ENCODE peak calls at places on chromosomes 7 and 10, in eight cellular contexts. C is hepatocyte; Y is left ventricle myocardium inferior; L is foreskin keratinocyte; X is A673; G is aorta; Q is CD4-positive, alpha-beta memory T cell; P is body of pancreas. O is an unnamed sample.

GRCh38 chr10:88938039-88938438 is 14.5 kb downstream of the ACTA2 start:
- DNase-seq in Y (no peak), L (no peak), P (no peak), X (no peak), C (no peak), G (no peak), Q (no peak), O (no peak)

GRCh38 chr10:99396471-99396870 is 34.0 kb downstream of the GOT1 start:
- DNase-seq in P (no peak), L (no peak), Q (no peak), G (no peak), Y (no peak), X (no peak), C (peak; percentile 36), O (no peak)

GRCh38 chr7:2482725-2483451 is 6.7 kb upstream of the GRIFIN start:
- DNase-seq in P (no peak), X (no peak), Y (no peak), Q (no peak), C (no peak), G (no peak), L (no peak), O (no peak)

GRCh38 chr10:94193466-94193924 is 169.2 kb downstream of the NOC3L start:
- DNase-seq in L (no peak), X (peak; percentile 43), Q (no peak), Y (no peak), C (no peak), P (no peak), G (no peak), O (no peak)

GRCh38 chr10:29691564-29692064 is 56.8 kb upstream of the SVIL start:
- DNase-seq in X (peak; percentile 82), C (peak; percentile 26), L (peak; percentile 93), Q (no peak), G (no peak), Y (no peak), P (no peak), O (peak; percentile 53)

GRCh38 chr7:16833373-16833772 is 28.6 kb upstream of the AGR2 start:
- DNase-seq in L (no peak), Y (no peak), Q (no peak), P (no peak), X (no peak), C (no peak), G (no peak), O (no peak)

GRCh38 chr10:22245567-22245966 is 27.8 kb upstream of the EBLN1 start:
- DNase-seq in C (no peak), Y (no peak), G (no peak), X (no peak), P (no peak), Q (no peak), L (no peak), O (no peak)

GRCh38 chr7:41891967-41892755 is 189.3 kb upstream of the INHBA start:
- DNase-seq in C (no peak), Y (no peak), L (no peak), G (peak; percentile 34), Q (no peak), P (no peak), X (no peak), O (peak; percentile 24)

GRCh38 chr10:92847185-92847864 is 995 bp upstream of the EXOC6 start:
- DNase-seq in C (no peak), Q (no peak), Y (no peak), P (no peak), G (no peak), L (peak; percentile 46), X (no peak), O (no peak)

GRCh38 chr10:97291357-97292096 is 910 bp downstream of the ARHGAP19 start:
- DNase-seq in C (no peak), L (no peak), Y (no peak), G (no peak), X (no peak), P (no peak), Q (no peak), O (no peak)

GRCh38 chr7:157253850-157254249 is 83.0 kb upstream of the DNAJB6 start:
- DNase-seq in Y (peak; percentile 75), X (peak; percentile 32), G (no peak), C (no peak), P (peak; percentile 92), L (no peak), Q (no peak), O (peak; percentile 59)

GRCh38 chr7:155277385-155277994 is 20.2 kb upstream of the INSIG1 start:
- DNase-seq in Q (no peak), L (no peak), C (no peak), G (no peak), Y (no peak), X (no peak), P (no peak), O (no peak)

GRCh38 chr7:140375808-140376730 is 22.3 kb downstream of the SLC37A3 start:
- DNase-seq in G (no peak), P (no peak), Y (no peak), X (no peak), L (no peak), C (no peak), Q (peak; percentile 48), O (no peak)

DNA sequence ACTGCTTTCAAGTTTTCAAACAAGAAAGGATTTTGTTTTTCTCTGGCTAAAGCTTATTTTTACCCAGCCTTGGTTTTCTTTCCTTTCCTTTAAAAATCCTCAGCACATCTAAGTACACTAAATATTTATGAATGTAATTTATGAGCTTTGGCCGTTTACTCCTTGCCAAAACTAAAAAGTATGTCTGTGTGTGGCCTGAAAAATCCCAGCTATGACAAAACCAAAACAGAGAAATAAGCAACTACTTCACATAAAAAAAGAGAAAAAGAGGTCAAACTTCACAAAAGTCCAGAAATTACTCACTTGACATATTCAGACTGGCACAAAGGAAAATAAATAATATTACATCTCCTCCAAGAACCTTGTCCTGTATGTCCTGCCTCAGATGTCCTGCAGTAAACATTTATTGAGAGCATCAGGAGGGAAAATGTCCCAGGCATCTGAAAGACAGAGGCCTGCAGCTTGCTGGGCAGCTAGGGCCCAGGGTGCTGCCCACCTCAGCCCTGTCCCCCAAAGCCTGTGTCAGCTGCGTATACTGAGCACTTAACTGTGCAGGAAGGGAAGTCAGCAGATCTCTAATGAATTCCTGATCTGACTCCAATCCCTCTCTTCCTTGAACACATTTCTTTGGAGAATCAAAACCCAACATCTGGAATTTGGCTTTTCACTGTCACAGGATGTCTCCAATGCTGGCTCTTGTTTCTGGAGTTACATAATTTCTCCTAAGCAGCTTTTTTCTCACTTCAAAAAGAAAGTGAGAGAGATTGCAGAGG is 364.9 kb upstream of the NFE2L3 start:
- DNase-seq in X (no peak), Q (no peak), G (no peak), P (no peak), C (no peak), Y (no peak), L (no peak), O (no peak)
- H3K27ac ChIP-seq in X (no peak overlapping the region), Q (no peak overlapping the region), G (peak overlapping the region; percentile 61), P (no peak overlapping the region), C (peak overlapping the region; percentile 76), Y (peak overlapping the region; percentile 82), L (no peak overlapping the region), O (peak overlapping the region; percentile 5)

GRCh38 chr10:79187545-79187940 is 118.8 kb downstream of the ZMIZ1 start:
- DNase-seq in P (no peak), G (no peak), Q (no peak), L (no peak), C (no peak), Y (no peak), X (no peak), O (no peak)

GRCh38 chr10:79186742-79187544 is 118.2 kb downstream of the ZMIZ1 start:
- DNase-seq in G (no peak), Q (no peak), C (no peak), P (no peak), Y (no peak), X (no peak), L (no peak), O (no peak)

GRCh38 chr10:79185796-79186374 is 117.1 kb downstream of the ZMIZ1 start:
- DNase-seq in Q (no peak), Y (no peak), L (no peak), G (no peak), X (no peak), P (no peak), C (no peak), O (no peak)

GRCh38 chr10:79189853-79190435 is 121.2 kb downstream of the ZMIZ1 start:
- DNase-seq in Q (no peak), P (no peak), G (no peak), C (no peak), L (no peak), X (no peak), Y (no peak), O (no peak)

GRCh38 chr10:79188154-79188763 is 119.5 kb downstream of the ZMIZ1 start:
- DNase-seq in X (no peak), Q (no peak), C (peak; percentile 56), G (no peak), L (no peak), Y (no peak), P (no peak), O (no peak)
- H3K4me1 ChIP-seq in X (no peaks in the 10 kb centered on the region), Q (no peaks in the 10 kb centered on the region), C (peaks cover 44% of the 10 kb centered on the region), G (no peaks in the 10 kb centered on the region), L (peaks cover 14% of the 10 kb centered on the region), Y (peaks cover 100% of the 10 kb centered on the region), P (peaks cover 56% of the 10 kb centered on the region), O (peaks cover 69% of the 10 kb centered on the region)

DNA sequence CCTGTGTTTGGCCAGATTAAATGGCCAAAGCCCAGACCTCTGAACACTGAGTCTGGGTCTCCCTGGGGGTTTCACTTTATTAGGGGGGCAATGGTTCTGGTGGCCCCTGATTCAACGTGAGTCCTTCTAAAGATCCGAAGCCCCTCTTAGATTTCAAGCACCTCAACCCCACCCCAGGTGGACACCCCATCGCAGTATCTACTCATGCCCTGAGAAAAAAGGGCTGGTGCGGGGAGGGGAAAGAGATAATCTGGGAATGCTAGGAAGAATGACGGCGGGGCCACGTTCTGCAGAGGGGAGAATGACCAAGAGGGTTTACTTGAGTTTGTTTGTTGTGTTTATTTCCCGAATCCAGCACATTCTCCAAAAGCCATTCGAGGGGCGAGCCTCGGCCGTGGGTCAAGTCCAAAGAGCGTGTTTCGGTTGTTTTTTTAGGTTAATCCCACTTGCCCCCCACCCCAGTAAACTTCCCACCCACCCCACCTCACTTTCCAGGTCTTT is 832 bp downstream of the PDLIM1 start:
- DNase-seq in X (no peak), Q (no peak), C (no peak), P (no peak), Y (no peak), G (no peak), L (no peak), O (no peak)
- H3K27ac ChIP-seq in X (no peak overlapping the region), Q (no peak overlapping the region), C (peak overlapping the region; percentile 92), P (peak overlapping the region; percentile 86), Y (peak overlapping the region; percentile 97), G (no peak overlapping the region), L (peak overlapping the region; percentile 93), O (peak overlapping the region; percentile 95)

GRCh38 chr10:79301754-79302530 is 45.3 kb upstream of the PPIF start:
- DNase-seq in G (no peak), Y (no peak), X (no peak), Q (no peak), C (no peak), P (no peak), L (no peak), O (no peak)
- H3K4me1 ChIP-seq in G (no peaks in the 10 kb centered on the region), Y (peaks cover 25% of the 10 kb centered on the region), X (no peaks in the 10 kb centered on the region), Q (no peaks in the 10 kb centered on the region), C (peaks cover 6% of the 10 kb centered on the region), P (no peaks in the 10 kb centered on the region), L (peaks cover 18% of the 10 kb centered on the region), O (peaks cover 17% of the 10 kb centered on the region)

DNA sequence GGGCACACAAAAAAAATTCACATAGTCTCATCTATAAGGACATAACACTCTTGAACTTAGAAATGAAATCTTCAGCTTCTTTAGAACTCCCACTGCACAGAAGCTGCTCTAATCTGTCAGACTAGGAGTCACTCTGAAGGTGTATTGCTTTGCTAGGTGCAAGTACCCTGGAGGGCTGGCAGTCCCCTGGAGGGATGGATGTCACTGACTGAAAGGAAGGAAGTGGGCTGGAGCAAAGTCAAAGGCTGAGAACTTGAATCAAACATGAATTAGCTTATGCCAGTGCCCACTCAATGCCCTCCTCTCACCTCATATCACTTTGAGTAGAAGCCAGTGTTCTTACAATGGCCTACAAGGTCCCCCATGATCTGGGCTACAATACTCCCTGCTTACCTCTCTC is 140.3 kb upstream of the ANKRD1 start:
- DNase-seq in X (no peak), L (no peak), Y (no peak), C (no peak), P (no peak), G (no peak), Q (no peak), O (no peak)
- H3K27ac ChIP-seq in X (no peak overlapping the region), L (no peak overlapping the region), Y (no peak overlapping the region), C (no peak overlapping the region), P (no peak overlapping the region), G (no peak overlapping the region), Q (no peak overlapping the region), O (no peak overlapping the region)

O was measured in heart right ventricle.